ENCODE peak calls at places on chromosomes 6 and 20, in six cellular contexts. J, L, W, D, O and F are unnamed samples.
A peak's percentile ranks its signal among the peaks of the same experiment; 100 is the strongest.

GRCh38 chr6:37261198-37261597 is 3.3 kb upstream of the TMEM217 start:
- DNase-seq in L (no peak), O (no peak), D (no peak), W (no peak), J (no peak), F (no peak)

GRCh38 chr20:56439784-56440291 is 27.8 kb downstream of the CASS4 start:
- DNase-seq in O (no peak), W (no peak), J (no peak), D (peak; percentile 30), L (no peak), F (no peak)

GRCh38 chr6:160950507-160950906 is 41.1 kb upstream of the MAP3K4 start:
- DNase-seq in D (peak; percentile 28), O (no peak), J (no peak), W (peak; percentile 50), L (no peak), F (no peak)

GRCh38 chr20:21388566-21388965 is 8.8 kb downstream of the NKX2-4 start:
- DNase-seq in D (no peak), W (no peak), L (no peak), O (no peak), J (no peak), F (no peak)

GRCh38 chr6:101001607-101002006 is 120.5 kb upstream of the ASCC3 start:
- DNase-seq in J (no peak), D (no peak), O (no peak), W (no peak), L (no peak), F (no peak)

GRCh38 chr6:130132286-130132701 is 90.5 kb downstream of the SAMD3 start:
- DNase-seq in J (no peak), O (no peak), D (no peak), W (no peak), L (no peak), F (no peak)

GRCh38 chr6:73079611-73079955 is 145.7 kb downstream of the KHDC1L start:
- DNase-seq in J (no peak), L (no peak), O (no peak), W (peak; percentile 83), D (peak; percentile 8), F (no peak)

GRCh38 chr6:111975501-111975900 is 78.4 kb upstream of the CCN6 start:
- DNase-seq in W (no peak), L (no peak), J (no peak), O (no peak), D (no peak), F (no peak)

GRCh38 chr6:168782211-168782729 is 341.3 kb downstream of the SMOC2 start:
- DNase-seq in D (no peak), W (no peak), O (no peak), J (no peak), L (no peak), F (no peak)

GRCh38 chr6:160085713-160086505 is 35.7 kb upstream of the SLC22A1 start:
- DNase-seq in W (no peak), J (no peak), O (no peak), L (peak; percentile 20), D (no peak), F (no peak)

GRCh38 chr20:40945189-40945588 is 83.4 kb upstream of the TOP1 start:
- DNase-seq in W (no peak), D (no peak), L (no peak), J (no peak), O (no peak), F (peak; percentile 48)
- TF ChIP-seq CTCF in W (no peak), D (no peak), L (no peak), J (no peak), O (no peak), F (no peak)

GRCh38 chr6:358432-358831 is 33.1 kb upstream of the IRF4 start:
- DNase-seq in J (no peak), W (no peak), O (no peak), D (no peak), L (no peak), F (no peak)
- TF ChIP-seq EZH2phosphoT487 in J (no peak), W (no peak), O (no peak), D (no peak), L (no peak), F (no peak)

GRCh38 chr20:51712501-51713212 is 55.5 kb downstream of the ATP9A start:
- DNase-seq in L (peak; percentile 67), O (peak; percentile 35), D (peak; percentile 23), J (peak; percentile 15), W (peak; percentile 75), F (no peak)
- TF ChIP-seq CTCF in L (peak; percentile 73), O (peak; percentile 57), D (peak; percentile 23), J (peak; percentile 85), W (peak; percentile 95), F (peak; percentile 73)

DNA sequence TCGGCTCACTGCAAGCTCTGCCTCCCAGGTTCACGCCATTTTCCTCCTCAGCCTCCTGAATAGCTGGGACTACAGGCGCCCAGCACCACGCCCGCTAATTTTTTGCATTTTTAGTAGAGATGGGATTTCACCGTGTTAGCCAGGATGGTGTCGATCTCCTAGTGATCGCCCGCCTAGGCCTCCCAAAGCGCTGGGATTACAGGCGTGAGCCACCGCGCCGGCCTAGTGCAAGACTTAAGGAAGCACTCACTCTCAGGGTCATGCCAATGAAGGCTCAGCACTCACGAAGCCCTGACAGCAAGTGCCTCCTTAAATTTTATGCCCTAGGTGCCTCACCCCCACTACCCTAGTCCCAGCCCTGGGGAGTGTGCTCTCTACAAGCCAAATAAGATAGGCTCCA is 4.7 kb upstream of the DOK5 start:
- DNase-seq in L (no peak), W (no peak), O (no peak), D (no peak), J (no peak), F (no peak)
- TF ChIP-seq EZH2phosphoT487 in L (no peak), W (no peak), O (no peak), D (no peak), J (no peak), F (no peak)

GRCh38 chr6:53064726-53065265 is 408 bp upstream of the FBXO9 start:
- DNase-seq in O (peak; percentile 88), L (peak; percentile 98), J (peak; percentile 97), W (peak; percentile 98), D (peak; percentile 98), F (peak; percentile 98)
- TF ChIP-seq CTCF in O (peak; percentile 9), L (no peak), J (no peak), W (no peak), D (no peak), F (peak; percentile 6)

GRCh38 chr20:58718121-58718563 is 25.5 kb downstream of the NPEPL1 start:
- DNase-seq in D (peak; percentile 2), W (no peak), J (no peak), L (no peak), O (peak; percentile 10), F (no peak)

GRCh38 chr20:58715709-58716475 is 23.3 kb downstream of the NPEPL1 start:
- DNase-seq in J (no peak), D (peak; percentile 4), W (no peak), O (peak; percentile 25), L (no peak), F (no peak)

GRCh38 chr20:58717278-58718091 is 24.9 kb downstream of the NPEPL1 start:
- DNase-seq in J (no peak), O (no peak), L (no peak), W (no peak), D (peak; percentile 2), F (no peak)

GRCh38 chr20:58714923-58715708 is 22.5 kb downstream of the NPEPL1 start:
- DNase-seq in W (no peak), D (peak; percentile 2), L (no peak), J (no peak), O (peak; percentile 29), F (no peak)

DNA sequence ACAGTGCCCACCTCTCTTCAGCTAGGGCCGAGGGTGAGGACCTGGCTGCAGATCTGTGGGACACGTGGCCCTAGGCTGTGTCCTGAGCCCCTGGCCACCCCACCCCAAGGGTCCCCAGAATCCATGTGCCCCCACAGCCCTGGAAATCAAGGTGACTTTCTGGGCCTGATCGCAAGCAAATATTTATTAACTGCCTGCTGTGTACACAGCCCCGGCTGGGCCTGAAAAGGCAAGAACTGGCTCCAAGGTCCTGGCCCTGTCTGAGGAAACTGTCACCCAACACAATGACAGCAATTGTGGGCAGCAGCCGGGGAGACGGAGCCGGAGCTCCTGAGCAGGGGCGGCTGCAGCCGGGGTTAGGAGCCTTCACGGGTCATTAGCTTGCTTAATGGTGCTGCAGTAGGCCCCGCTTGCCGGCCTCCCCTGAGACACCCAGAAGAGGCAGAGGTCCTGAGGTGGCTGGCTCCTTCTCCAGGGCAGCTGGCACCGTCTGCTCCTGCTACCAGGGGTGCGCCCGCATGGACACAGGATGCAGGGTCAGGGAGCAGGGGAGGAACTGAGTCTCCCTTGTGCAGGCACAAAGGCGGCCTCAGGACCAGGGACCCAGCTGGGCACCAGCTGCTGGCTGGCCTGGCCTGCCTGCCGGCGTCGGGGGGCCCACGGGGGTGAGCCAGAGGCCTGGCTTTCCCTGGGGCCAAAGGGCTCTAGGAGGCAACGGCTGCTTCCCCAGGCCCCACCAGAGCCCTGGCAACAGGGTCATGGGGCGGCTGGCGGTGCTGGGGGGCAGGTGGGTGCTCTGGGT is 24.1 kb downstream of the NPEPL1 start:
- DNase-seq in L (peak; percentile 70), O (peak; percentile 56), D (peak; percentile 2), J (no peak), W (no peak), F (no peak)
- TF ChIP-seq EZH2phosphoT487 in L (no peak), O (no peak), D (no peak), J (no peak), W (no peak), F (no peak)

GRCh38 chr6:659179-659578 is 2.3 kb upstream of the HUS1B start:
- DNase-seq in D (no peak), J (no peak), O (no peak), W (no peak), L (no peak), F (no peak)
- TF ChIP-seq CTCF in D (no peak), J (no peak), O (no peak), W (no peak), L (peak; percentile 17), F (no peak)

GRCh38 chr20:33732166-33732970 is 572 bp downstream of the ZNF341 start:
- DNase-seq in J (peak; percentile 57), D (no peak), L (no peak), W (peak; percentile 67), O (no peak), F (peak; percentile 93)

GRCh38 chr20:33730946-33731692 is 677 bp upstream of the ZNF341 start:
- DNase-seq in L (peak; percentile 12), D (no peak), W (no peak), O (no peak), J (no peak), F (no peak)

GRCh38 chr20:33729101-33729500 is 2.7 kb upstream of the ZNF341 start:
- DNase-seq in W (no peak), D (no peak), O (no peak), L (no peak), J (no peak), F (no peak)

GRCh38 chr20:33733654-33734576 is 2.1 kb downstream of the ZNF341 start:
- DNase-seq in J (no peak), L (no peak), O (no peak), W (peak; percentile 70), D (peak; percentile 73), F (peak; percentile 65)

DNA sequence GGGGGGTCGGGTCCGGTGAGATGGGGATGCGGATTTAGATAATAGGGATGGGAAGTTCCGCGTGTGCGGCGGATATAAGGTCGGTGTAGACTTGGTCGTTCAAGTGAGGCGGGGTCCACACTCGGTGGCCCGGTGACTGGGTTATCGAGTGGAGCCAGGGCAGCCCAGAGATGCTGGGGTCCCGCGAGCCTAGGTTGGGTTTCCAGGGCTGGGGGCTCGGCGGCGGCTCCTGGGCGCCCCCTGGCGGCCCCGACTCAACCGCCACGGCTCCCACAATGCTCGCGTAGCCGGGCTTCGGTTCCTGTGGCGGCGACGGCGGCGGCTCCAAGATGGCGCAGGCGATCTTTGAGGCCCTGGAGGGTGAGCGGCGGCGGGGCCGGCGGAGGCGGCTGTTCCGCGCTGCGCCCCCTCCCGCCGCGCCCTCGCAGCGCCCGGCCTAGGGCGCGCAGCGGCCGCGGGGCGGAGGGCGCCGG is at the start of gene ZNF341:
- DNase-seq in L (peak; percentile 97), J (peak; percentile 39), W (peak; percentile 84), D (peak; percentile 97), O (peak; percentile 93), F (peak; percentile 94)
- TF ChIP-seq EZH2phosphoT487 in L (no peak), J (no peak), W (no peak), D (no peak), O (no peak), F (no peak)